ENCODE peak calls at places on chromosomes 16 and 17, in ten cellular contexts. X is progenitor cell of endocrine pancreas, W is Caco-2, D is GM12878, G is kidney, L is AG09319, R is HFFc6, E is fibroblast of lung, Z is heart left ventricle, Y is endodermal cell. P is an unnamed sample.

GRCh38 chr16:21626659-21627277 is 25.6 kb downstream of the IGSF6 start:
- DNase-seq in W (no peak), D (no peak), G (no peak), Y (peak), X (no peak), Z (no peak), R (peak), L (peak), E (peak), P (no peak)

GRCh38 chr17:18968945-18969887 is 17.3 kb downstream of the SLC5A10 start:
- DNase-seq in Y (no peak), X (no peak), G (no peak), E (peak), L (no peak), Z (no peak), R (no peak), D (no peak), W (no peak), P (no peak)

GRCh38 chr17:80364091-80364691 is 50.8 kb upstream of the ENDOV start:
- DNase-seq in R (no peak), Y (peak), Z (peak), X (no peak), W (peak), E (no peak), L (no peak), G (peak), D (no peak), P (no peak)

GRCh38 chr16:66490774-66491715 is 58.9 kb downstream of the TK2 start:
- DNase-seq in Z (no peak), R (no peak), Y (no peak), L (no peak), X (no peak), D (no peak), W (no peak), G (peak), E (no peak), P (no peak)

GRCh38 chr17:31595666-31596381 is 204.3 kb downstream of the RAB11FIP4 start:
- DNase-seq in D (no peak), G (no peak), L (no peak), X (no peak), Z (no peak), E (no peak), Y (peak), W (no peak), R (peak), P (no peak)

GRCh38 chr16:85090873-85091521 is 21.3 kb downstream of the CIBAR2 start:
- DNase-seq in R (no peak), Y (no peak), Z (no peak), W (no peak), D (no peak), L (no peak), X (no peak), G (no peak), E (no peak), P (no peak)

GRCh38 chr16:72508196-72508595 is 336.2 kb upstream of the PMFBP1 start:
- DNase-seq in G (no peak), D (no peak), X (no peak), Z (no peak), L (no peak), Y (no peak), R (peak), E (peak), W (no peak), P (no peak)

GRCh38 chr16:3646348-3646920 is 8.1 kb upstream of the DNASE1 start:
- DNase-seq in X (no peak), Z (no peak), E (no peak), R (no peak), W (peak), G (peak), L (no peak), Y (peak), D (no peak), P (no peak)

GRCh38 chr16:92431-93339 is 14.7 kb downstream of the MPG start:
- DNase-seq in W (no peak), L (no peak), Y (peak), R (no peak), G (no peak), E (no peak), X (no peak), D (no peak), Z (no peak), P (no peak)

GRCh38 chr17:50945779-50946222 is 79.6 kb upstream of the TOB1 start:
- DNase-seq in X (no peak), R (no peak), G (no peak), L (no peak), Y (peak), W (no peak), Z (no peak), D (no peak), E (no peak), P (peak)

GRCh38 chr17:50944902-50945720 is 79.0 kb upstream of the TOB1 start:
- DNase-seq in W (no peak), Y (no peak), D (no peak), Z (no peak), L (no peak), R (no peak), G (no peak), E (no peak), X (no peak), P (no peak)

GRCh38 chr17:50946891-50947843 is 81.0 kb upstream of the TOB1 start:
- DNase-seq in G (no peak), R (no peak), X (no peak), E (no peak), W (no peak), L (no peak), Y (peak), D (no peak), Z (no peak), P (peak)

GRCh38 chr17:50947844-50948514 is 81.8 kb upstream of the TOB1 start:
- DNase-seq in L (no peak), E (no peak), X (no peak), G (peak), Y (no peak), R (no peak), W (no peak), D (no peak), Z (peak), P (peak)

DNA sequence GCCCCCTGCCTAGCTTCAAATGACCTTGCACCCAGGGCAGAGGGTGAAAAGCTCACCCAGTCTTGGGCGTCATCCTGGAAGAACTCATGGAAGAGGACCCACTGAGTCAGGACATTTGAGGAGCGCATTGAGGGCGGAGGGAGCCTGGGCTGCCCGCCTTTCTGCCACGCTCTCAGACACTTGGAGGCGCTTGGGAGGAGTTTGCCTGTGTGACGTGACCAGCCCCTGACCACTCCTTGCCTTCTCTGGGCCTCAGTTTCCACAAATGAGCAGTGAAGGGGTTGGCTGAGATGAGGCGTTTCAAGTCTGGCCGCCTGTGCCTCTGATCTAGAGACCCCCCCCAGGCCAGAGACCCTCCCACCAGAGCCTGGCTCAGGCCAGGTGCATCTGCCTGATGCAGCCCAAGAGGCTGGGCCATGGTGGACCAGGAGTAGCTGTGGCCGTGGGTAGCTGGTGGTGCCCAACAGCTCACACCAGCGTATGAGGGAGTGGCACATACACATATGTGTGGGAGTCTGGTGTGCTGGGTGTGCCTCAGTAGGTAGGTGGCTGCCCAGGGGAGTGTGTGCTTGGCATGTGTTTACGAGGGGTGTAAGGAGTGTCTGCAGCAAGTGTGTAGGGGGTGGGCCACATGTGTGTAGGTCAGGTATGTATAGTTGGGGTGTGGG is 80.2 kb upstream of the TOB1 start:
- DNase-seq in D (no peak), Y (peak), G (no peak), E (no peak), R (no peak), L (no peak), X (no peak), W (no peak), Z (no peak), P (peak)
- TF ChIP-seq CTCF in D (no peak), Y (no peak), G (no peak), E (no peak), R (no peak), L (no peak), X (no peak), W (no peak), Z (no peak), P (no peak)

GRCh38 chr17:66975614-66976378 is 11.3 kb downstream of the CACNG4 start:
- DNase-seq in Y (peak), Z (peak), D (no peak), W (peak), R (no peak), X (no peak), E (no peak), L (no peak), G (no peak), P (peak)
- TF ChIP-seq CTCF in Y (peak), Z (peak), D (peak), W (peak), R (peak), X (peak), E (no peak), L (no peak), G (no peak), P (peak)

GRCh38 chr16:46612121-46612520 is 9.1 kb downstream of the SHCBP1 start:
- DNase-seq in R (no peak), Z (no peak), G (no peak), X (no peak), D (no peak), Y (no peak), E (no peak), L (no peak), W (no peak), P (peak)
- TF ChIP-seq CTCF in R (no peak), Z (no peak), G (no peak), X (no peak), D (peak), Y (no peak), E (no peak), L (no peak), W (no peak), P (no peak)

GRCh38 chr16:74726736-74727135 is 26.1 kb upstream of the MLKL start:
- DNase-seq in D (no peak), Z (no peak), X (no peak), W (peak), R (no peak), G (no peak), L (no peak), Y (peak), E (no peak), P (no peak)
- TF ChIP-seq CTCF in D (peak), Z (peak), X (peak), W (peak), R (peak), G (no peak), L (peak), Y (peak), E (peak), P (peak)

GRCh38 chr17:50605434-50605833 is 29.2 kb upstream of the ABCC3 start:
- DNase-seq in E (peak), Z (no peak), Y (no peak), W (no peak), R (no peak), L (no peak), X (no peak), D (no peak), G (no peak), P (no peak)

GRCh38 chr17:50601789-50602375 is 32.8 kb upstream of the ABCC3 start:
- DNase-seq in X (no peak), R (no peak), D (no peak), L (no peak), G (no peak), Z (no peak), W (no peak), Y (no peak), E (no peak), P (no peak)

GRCh38 chr17:50604470-50604869 is 30.2 kb upstream of the ABCC3 start:
- DNase-seq in X (no peak), G (peak), L (peak), R (no peak), Z (peak), E (peak), D (no peak), Y (peak), W (no peak), P (no peak)

GRCh38 chr17:50602514-50603235 is 32.0 kb upstream of the ABCC3 start:
- DNase-seq in W (no peak), R (no peak), G (no peak), D (no peak), Z (no peak), L (no peak), Y (no peak), X (no peak), E (no peak), P (no peak)

DNA sequence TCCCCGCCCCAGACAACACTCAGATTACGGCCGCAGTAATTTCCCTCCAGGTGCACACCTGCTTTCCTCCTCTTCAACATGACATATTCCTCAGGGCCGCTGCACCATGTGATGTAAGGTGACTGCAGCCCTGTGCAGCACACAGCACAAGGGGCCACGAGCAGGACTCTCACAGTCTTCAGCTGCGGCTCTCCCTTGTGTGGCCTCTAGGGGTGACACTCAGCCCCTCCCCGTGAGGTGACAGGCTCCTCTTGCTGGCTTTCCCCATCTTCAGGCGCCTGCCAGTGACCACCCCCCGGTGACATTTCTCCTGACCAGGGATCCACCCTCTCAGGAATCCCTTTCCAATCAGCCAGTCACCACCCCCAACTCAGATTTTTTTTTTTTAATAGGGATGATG is 31.3 kb upstream of the ABCC3 start:
- DNase-seq in E (no peak), W (peak), L (no peak), X (no peak), Z (no peak), G (no peak), R (no peak), D (no peak), Y (peak), P (peak)
- TF ChIP-seq CTCF in E (no peak), W (peak), L (no peak), X (peak), Z (no peak), G (no peak), R (peak), D (peak), Y (peak), P (no peak)

P was measured in GM13977.